ENCODE peak calls at places on chromosome 2, in five cellular contexts. Y, P, G, K and I are unnamed samples.

GRCh38 chr2:15703365-15703869 is 111.7 kb downstream of the DDX1 start:
- DNase-seq in Y (no peak), P (no peak), G (no peak), K (no peak), I (no peak)

GRCh38 chr2:138637686-138638085 is 136.1 kb downstream of the SPOPL start:
- DNase-seq in Y (no peak), P (no peak), G (no peak), K (no peak), I (no peak)

GRCh38 chr2:241068136-241068941 is 33.7 kb downstream of the MTERF4 start:
- DNase-seq in Y (no peak), P (no peak), G (no peak), K (no peak), I (no peak)

GRCh38 chr2:2502150-2502549 is 171.1 kb upstream of the MYT1L start:
- DNase-seq in Y (no peak), P (no peak), G (no peak), K (no peak), I (no peak)

GRCh38 chr2:237956402-237956736 is 10.4 kb upstream of the UBE2F start:
- DNase-seq in Y (no peak), P (no peak), G (no peak), K (no peak), I (peak; percentile 45)

GRCh38 chr2:66813976-66814375 is 379.1 kb downstream of the MEIS1 start:
- DNase-seq in Y (no peak), P (no peak), G (no peak), K (no peak), I (no peak)

GRCh38 chr2:134912406-134912805 is 6.2 kb upstream of the CCNT2 start:
- DNase-seq in Y (no peak), P (no peak), G (no peak), K (no peak), I (no peak)

GRCh38 chr2:141186413-141187062 is 944.3 kb downstream of the LRP1B start:
- DNase-seq in Y (no peak), P (no peak), G (no peak), K (no peak), I (no peak)

GRCh38 chr2:172462393-172463381 is 35.3 kb downstream of the ITGA6 start:
- DNase-seq in Y (no peak), P (peak; percentile 68), G (no peak), K (no peak), I (no peak)

GRCh38 chr2:38666578-38666926 is 638 bp downstream of the GALM start:
- DNase-seq in Y (no peak), P (peak; percentile 65), G (peak; percentile 44), K (peak; percentile 20), I (no peak)

GRCh38 chr2:75596784-75597183 is 36.0 kb upstream of the EVA1A start:
- DNase-seq in Y (no peak), P (peak; percentile 72), G (no peak), K (no peak), I (no peak)

GRCh38 chr2:53989210-53989862 is 18.5 kb upstream of the PSME4 start:
- DNase-seq in Y (no peak), P (no peak), G (no peak), K (no peak), I (no peak)

GRCh38 chr2:56357655-56358295 is 174.0 kb downstream of the CCDC85A start:
- DNase-seq in Y (no peak), P (no peak), G (no peak), K (no peak), I (no peak)

GRCh38 chr2:204072443-204073324 is 136.1 kb downstream of the ICOS start:
- DNase-seq in Y (peak; percentile 23), P (peak; percentile 42), G (no peak), K (peak; percentile 54), I (peak; percentile 48)

GRCh38 chr2:84958135-84959044 is 12.6 kb upstream of the KCMF1 start:
- DNase-seq in Y (no peak), P (no peak), G (peak; percentile 62), K (no peak), I (no peak)

GRCh38 chr2:84957771-84958134 is 13.2 kb upstream of the KCMF1 start:
- DNase-seq in Y (no peak), P (no peak), G (no peak), K (no peak), I (no peak)

GRCh38 chr2:84959494-84960156 is 11.3 kb upstream of the KCMF1 start:
- DNase-seq in Y (no peak), P (no peak), G (no peak), K (no peak), I (no peak)

GRCh38 chr2:84960157-84960506 is 10.8 kb upstream of the KCMF1 start:
- DNase-seq in Y (no peak), P (no peak), G (no peak), K (no peak), I (no peak)

GRCh38 chr2:84959045-84959493 is 11.9 kb upstream of the KCMF1 start:
- DNase-seq in Y (no peak), P (no peak), G (no peak), K (no peak), I (no peak)
- TF ChIP-seq POLR2A in Y (no peak), P (no peak), G (no peak), K (no peak), I (peak; percentile 3)

DNA sequence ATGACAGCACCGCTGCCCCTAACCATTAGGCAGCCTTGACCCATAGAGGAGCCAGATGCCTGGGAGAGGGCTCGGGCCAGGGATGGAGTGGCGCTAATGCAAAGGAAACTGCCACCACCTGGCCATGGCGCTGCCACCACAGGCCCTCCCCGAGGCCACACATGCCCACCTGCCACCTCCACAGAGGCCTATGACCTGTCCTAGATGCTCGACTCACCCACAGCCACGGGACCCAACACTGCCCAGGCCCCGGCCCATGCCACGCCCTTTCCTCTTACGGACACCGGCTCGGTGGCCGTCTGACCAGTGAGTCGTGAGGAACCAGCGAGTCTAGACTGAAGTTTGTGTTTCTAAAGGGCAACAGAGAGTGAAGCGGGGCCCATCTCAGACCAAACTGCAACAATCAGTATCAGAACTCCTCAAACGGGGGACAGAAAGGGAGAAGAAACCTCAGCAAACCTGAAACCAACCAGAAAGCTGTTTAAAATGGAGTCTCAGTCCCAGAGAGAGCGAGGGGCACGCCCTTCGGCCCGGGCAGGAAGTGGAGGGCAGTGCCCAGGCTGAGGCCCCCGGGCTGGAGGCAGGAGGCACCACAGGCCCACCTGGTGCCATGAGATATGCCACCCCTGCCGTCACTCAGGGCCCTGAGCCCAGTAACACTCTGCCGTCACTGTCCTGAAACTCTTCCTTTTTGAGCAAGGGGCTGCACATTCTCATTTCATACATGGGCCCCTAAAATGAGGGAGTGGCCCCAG is 711 bp downstream of the GPR17 start:
- DNase-seq in Y (no peak), P (no peak), G (no peak), K (no peak), I (no peak)
- TF ChIP-seq POLR2A in Y (no peak), P (no peak), G (no peak), K (no peak), I (no peak)

GRCh38 chr2:127701193-127701650 is at the start of gene SFT2D3:
- DNase-seq in Y (peak; percentile 91), P (peak; percentile 98), G (peak; percentile 93), K (peak; percentile 78), I (peak; percentile 95)
- TF ChIP-seq POLR2A in Y (peak; percentile 98), P (peak; percentile 95), G (peak; percentile 34), K (peak; percentile 97), I (peak; percentile 99)

DNA sequence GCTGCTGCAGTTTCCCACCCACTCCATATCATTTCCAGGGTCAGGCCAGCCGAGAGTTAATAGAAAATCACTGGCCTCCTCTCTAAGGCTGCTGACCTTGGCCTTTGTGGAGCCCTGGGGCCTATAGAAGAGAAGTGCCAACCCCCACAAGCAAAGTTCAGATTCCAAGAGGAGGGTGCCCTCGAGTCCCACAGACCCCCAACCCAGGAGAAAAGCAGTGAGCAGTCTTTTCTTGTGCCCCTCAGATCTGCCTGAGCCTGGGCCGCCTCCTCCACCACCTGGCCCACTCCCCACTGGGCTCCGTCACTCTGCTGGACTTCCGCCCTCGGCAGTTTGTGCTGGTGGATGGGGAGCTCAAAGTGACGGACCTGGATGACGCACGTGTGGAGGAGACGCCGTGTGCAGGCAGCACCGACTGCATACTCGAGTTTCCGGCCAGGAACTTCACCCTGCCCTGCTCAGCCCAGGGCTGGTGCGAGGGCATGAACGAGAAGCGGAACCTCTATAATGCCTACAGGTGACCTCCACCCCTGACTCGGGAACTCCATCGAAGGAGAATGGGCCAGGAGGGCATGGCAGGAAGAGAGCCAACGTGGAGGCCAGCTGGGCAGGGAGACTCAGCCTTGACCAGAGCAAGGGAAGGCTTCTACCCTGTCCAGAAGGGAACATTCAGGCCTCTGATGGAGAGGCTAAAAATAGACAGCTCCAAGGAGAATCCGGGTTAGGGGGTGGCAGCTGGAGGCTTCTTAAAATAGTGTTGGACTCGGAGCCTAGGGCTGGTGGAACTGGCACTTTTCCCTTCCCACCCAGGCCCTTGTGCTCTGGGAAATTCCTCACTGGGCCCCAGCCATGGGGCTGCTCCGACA is 6.2 kb downstream of the PKDCC start:
- DNase-seq in Y (no peak), P (no peak), G (no peak), K (no peak), I (no peak)
- TF ChIP-seq POLR2A in Y (no peak), P (no peak), G (no peak), K (no peak), I (no peak)

GRCh38 chr2:12196495-12196894 is 450.1 kb downstream of the LPIN1 start:
- DNase-seq in Y (no peak), P (no peak), G (no peak), K (no peak), I (no peak)

GRCh38 chr2:12194936-12195335 is 448.5 kb downstream of the LPIN1 start:
- DNase-seq in Y (no peak), P (no peak), G (no peak), K (no peak), I (no peak)

GRCh38 chr2:12197133-12197532 is 450.7 kb downstream of the LPIN1 start:
- DNase-seq in Y (no peak), P (no peak), G (no peak), K (no peak), I (no peak)

DNA sequence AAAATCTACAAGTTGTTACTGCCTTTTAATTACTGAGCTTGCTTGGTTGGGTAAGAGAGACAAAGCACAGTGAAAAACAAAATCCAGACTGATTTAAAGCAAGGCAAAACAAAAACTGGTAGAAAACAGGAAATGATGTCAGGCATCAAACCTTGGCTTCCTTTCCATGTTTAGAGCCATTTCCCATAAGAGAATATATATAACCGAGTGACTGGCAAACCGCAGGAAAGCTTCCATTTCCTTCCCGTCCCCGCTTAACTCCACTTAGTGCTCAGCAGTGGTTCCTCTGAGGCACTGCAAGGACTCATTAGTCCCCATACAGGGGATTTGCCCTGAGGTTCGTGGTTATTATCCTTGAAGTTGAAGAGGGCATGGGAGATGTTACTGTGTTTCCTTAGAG is 446.3 kb downstream of the LPIN1 start:
- DNase-seq in Y (no peak), P (no peak), G (no peak), K (no peak), I (no peak)
- TF ChIP-seq POLR2A in Y (no peak), P (no peak), G (no peak), K (no peak), I (no peak)